ENCODE peak calls at places on chromosomes 7 and 10, in six cellular contexts. U, E, I, J, S and W are unnamed samples.
A peak's percentile ranks its signal among the peaks of the same experiment; 100 is the strongest.

GRCh38 chr10:4650109-4650508 is 175.9 kb upstream of the AKR1E2 start:
- DNase-seq in U (no peak), E (peak; percentile 1), I (no peak), J (no peak), S (no peak), W (no peak)

GRCh38 chr7:77917500-77918262 is 119.1 kb downstream of the PHTF2 start:
- DNase-seq in U (no peak), E (peak; percentile 32), I (no peak), J (no peak), S (no peak), W (no peak)

GRCh38 chr10:89550509-89550908 is 15.1 kb upstream of the SLC16A12 start:
- DNase-seq in U (no peak), E (no peak), I (peak; percentile 64), J (peak; percentile 16), S (no peak), W (no peak)

GRCh38 chr7:94675356-94675755 is 19.4 kb upstream of the SGCE start:
- DNase-seq in U (no peak), E (no peak), I (no peak), J (no peak), S (no peak), W (no peak)

GRCh38 chr7:101790566-101791293 is 26.7 kb upstream of the CUX1 start:
- DNase-seq in U (no peak), E (no peak), I (no peak), J (no peak), S (no peak), W (no peak)

GRCh38 chr7:129610709-129611245 is 743 bp upstream of the NRF1 start:
- DNase-seq in U (no peak), E (no peak), I (no peak), J (peak; percentile 31), S (no peak), W (no peak)

GRCh38 chr7:134155220-134155619 is 28.1 kb downstream of the LRGUK start:
- DNase-seq in U (no peak), E (no peak), I (no peak), J (peak; percentile 24), S (no peak), W (no peak)

GRCh38 chr7:37225255-37226012 is 223.2 kb downstream of the ELMO1 start:
- DNase-seq in U (no peak), E (no peak), I (no peak), J (no peak), S (no peak), W (no peak)

GRCh38 chr10:114239117-114239993 is at the start of gene VWA2:
- DNase-seq in U (peak; percentile 4), E (peak; percentile 40), I (peak; percentile 74), J (peak; percentile 39), S (no peak), W (peak; percentile 79)

GRCh38 chr7:80150621-80151273 is 16.1 kb downstream of the GNAI1 start:
- DNase-seq in U (no peak), E (no peak), I (no peak), J (no peak), S (no peak), W (no peak)